ENCODE peak calls at places on chromosomes 2 and 18, in six cellular contexts. One of them, this sample, is unnamed.

GRCh38 chr18:9333441-9334350 is 877 bp upstream of the TWSG1 start:
- DNase-seq in H1: peak
- DNase-seq in mesenchymal stem cell: no peak
- DNase-seq in mesendoderm: no peak
- DNase-seq in neuronal stem cell: no peak
- DNase-seq in IMR-90: no peak
- DNase-seq in this sample: peak

GRCh38 chr2:2840101-2840531 is 509.0 kb upstream of the MYT1L start:
- DNase-seq in IMR-90: no peak
- DNase-seq in neuronal stem cell: no peak
- DNase-seq in mesenchymal stem cell: no peak
- DNase-seq in H1: no peak
- DNase-seq in mesendoderm: no peak
- DNase-seq in this sample: peak

GRCh38 chr2:26706616-26707473 is 14.3 kb downstream of the KCNK3 start:
- DNase-seq in neuronal stem cell: peak
- DNase-seq in H1: no peak
- DNase-seq in mesenchymal stem cell: no peak
- DNase-seq in IMR-90: no peak
- DNase-seq in mesendoderm: peak
- DNase-seq in this sample: no peak

GRCh38 chr2:231321021-231321420 is 74.5 kb upstream of the B3GNT7 start:
- DNase-seq in mesendoderm: no peak
- DNase-seq in H1: no peak
- DNase-seq in mesenchymal stem cell: no peak
- DNase-seq in neuronal stem cell: no peak
- DNase-seq in IMR-90: no peak
- DNase-seq in this sample: no peak

GRCh38 chr2:37566517-37566961 is 104.9 kb downstream of the CDC42EP3 start:
- DNase-seq in IMR-90: peak
- DNase-seq in neuronal stem cell: no peak
- DNase-seq in mesenchymal stem cell: peak
- DNase-seq in H1: no peak
- DNase-seq in mesendoderm: no peak
- DNase-seq in this sample: no peak

GRCh38 chr18:68735498-68736343 is 20.8 kb upstream of the TMX3 start:
- DNase-seq in mesenchymal stem cell: peak
- DNase-seq in mesendoderm: peak
- DNase-seq in neuronal stem cell: peak
- DNase-seq in H1: no peak
- DNase-seq in IMR-90: peak
- DNase-seq in this sample: no peak

GRCh38 chr2:28736034-28736433 is 15.6 kb upstream of the PPP1CB start:
- DNase-seq in mesenchymal stem cell: no peak
- DNase-seq in H1: no peak
- DNase-seq in neuronal stem cell: no peak
- DNase-seq in IMR-90: no peak
- DNase-seq in mesendoderm: no peak
- DNase-seq in this sample: no peak

GRCh38 chr2:159044804-159045286 is 76.4 kb downstream of the TANC1 start:
- DNase-seq in IMR-90: no peak
- DNase-seq in neuronal stem cell: no peak
- DNase-seq in H1: no peak
- DNase-seq in mesendoderm: peak
- DNase-seq in mesenchymal stem cell: no peak
- DNase-seq in this sample: no peak

GRCh38 chr2:54669677-54670484 is 53.6 kb upstream of the EML6 start:
- DNase-seq in mesenchymal stem cell: peak
- DNase-seq in neuronal stem cell: no peak
- DNase-seq in mesendoderm: no peak
- DNase-seq in IMR-90: peak
- DNase-seq in H1: no peak
- DNase-seq in this sample: no peak

GRCh38 chr18:77112161-77112801 is 20.3 kb downstream of the MBP start:
- DNase-seq in neuronal stem cell: no peak
- DNase-seq in mesendoderm: peak
- DNase-seq in mesenchymal stem cell: no peak
- DNase-seq in IMR-90: no peak
- DNase-seq in H1: no peak
- DNase-seq in this sample: no peak

GRCh38 chr2:236706288-236706687 is 136.7 kb downstream of the ACKR3 start:
- DNase-seq in mesendoderm: no peak
- DNase-seq in mesenchymal stem cell: no peak
- DNase-seq in H1: no peak
- DNase-seq in neuronal stem cell: no peak
- DNase-seq in IMR-90: no peak
- DNase-seq in this sample: no peak

GRCh38 chr2:236703906-236704305 is 134.3 kb downstream of the ACKR3 start:
- DNase-seq in IMR-90: no peak
- DNase-seq in H1: no peak
- DNase-seq in neuronal stem cell: no peak
- DNase-seq in mesendoderm: no peak
- DNase-seq in mesenchymal stem cell: no peak
- DNase-seq in this sample: no peak

GRCh38 chr2:236703310-236703709 is 133.7 kb downstream of the ACKR3 start:
- DNase-seq in H1: no peak
- DNase-seq in mesendoderm: no peak
- DNase-seq in neuronal stem cell: no peak
- DNase-seq in IMR-90: no peak
- DNase-seq in mesenchymal stem cell: no peak
- DNase-seq in this sample: no peak

GRCh38 chr2:236706803-236707202 is 137.2 kb downstream of the ACKR3 start:
- DNase-seq in IMR-90: no peak
- DNase-seq in neuronal stem cell: no peak
- DNase-seq in mesendoderm: no peak
- DNase-seq in mesenchymal stem cell: no peak
- DNase-seq in H1: no peak
- DNase-seq in this sample: no peak

GRCh38 chr2:236705295-236706114 is 135.9 kb downstream of the ACKR3 start:
- DNase-seq in H1: no peak
- DNase-seq in neuronal stem cell: no peak
- DNase-seq in mesendoderm: no peak
- DNase-seq in mesenchymal stem cell: no peak
- DNase-seq in IMR-90: no peak
- DNase-seq in this sample: no peak
- H2BK120ac ChIP-seq in H1: no peak
- H2BK120ac ChIP-seq in neuronal stem cell: no peak
- H2BK120ac ChIP-seq in mesendoderm: no peak
- H2BK120ac ChIP-seq in mesenchymal stem cell: no peak
- H2BK120ac ChIP-seq in IMR-90: no peak
- H2BK120ac ChIP-seq in this sample: no peak

GRCh38 chr2:186588421-186588820 is 1.4 kb upstream of the ITGAV start:
- DNase-seq in neuronal stem cell: no peak
- DNase-seq in mesenchymal stem cell: no peak
- DNase-seq in H1: no peak
- DNase-seq in mesendoderm: no peak
- DNase-seq in IMR-90: no peak
- DNase-seq in this sample: no peak

GRCh38 chr2:186592137-186592875 is 2.5 kb downstream of the ITGAV start:
- DNase-seq in mesendoderm: peak
- DNase-seq in H1: no peak
- DNase-seq in mesenchymal stem cell: peak
- DNase-seq in IMR-90: peak
- DNase-seq in neuronal stem cell: no peak
- DNase-seq in this sample: no peak

GRCh38 chr2:186590538-186591441 is 934 bp downstream of the ITGAV start:
- DNase-seq in mesenchymal stem cell: peak
- DNase-seq in mesendoderm: peak
- DNase-seq in IMR-90: peak
- DNase-seq in H1: no peak
- DNase-seq in neuronal stem cell: no peak
- DNase-seq in this sample: no peak

GRCh38 chr2:186589733-186590537 is at the start of gene ITGAV:
- DNase-seq in neuronal stem cell: peak
- DNase-seq in H1: peak
- DNase-seq in IMR-90: peak
- DNase-seq in mesenchymal stem cell: peak
- DNase-seq in mesendoderm: peak
- DNase-seq in this sample: peak

DNA sequence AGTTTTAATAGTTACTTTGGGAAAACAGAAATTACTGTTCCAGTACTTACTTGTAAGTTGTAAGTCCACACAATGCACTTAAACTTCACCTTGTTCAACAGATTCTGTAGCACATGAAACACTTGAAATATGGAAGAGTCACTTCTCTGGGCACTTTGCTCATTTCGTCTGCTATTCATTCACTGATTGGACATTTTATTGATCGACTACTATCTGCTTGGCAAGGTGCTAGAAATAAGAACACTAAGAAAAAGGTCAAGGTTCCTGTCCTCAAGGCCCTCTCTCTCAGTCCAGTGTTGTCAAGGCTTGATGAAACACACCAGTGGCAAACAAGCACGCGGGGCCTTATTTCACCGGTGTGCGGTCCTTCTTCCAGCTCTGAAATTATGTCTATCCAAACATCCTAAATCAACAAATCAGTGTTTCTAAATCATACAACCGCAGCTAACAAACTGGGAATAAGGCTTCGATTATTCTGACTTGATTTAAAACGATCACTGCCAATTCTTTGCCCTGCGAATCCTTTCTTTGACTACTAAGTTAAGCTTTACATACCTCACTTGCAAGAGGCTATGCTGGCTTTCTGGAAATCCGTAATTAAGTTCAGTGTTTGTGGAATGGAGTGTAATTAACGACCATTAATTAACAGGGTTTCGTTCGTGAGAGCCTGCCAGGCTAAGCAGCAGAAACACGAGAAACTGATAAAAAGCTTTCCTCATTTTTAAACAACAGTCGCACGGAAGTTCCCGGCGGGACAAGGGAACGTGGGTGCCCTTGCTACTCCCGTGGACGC is 720 bp upstream of the ITGAV start:
- DNase-seq in neuronal stem cell: no peak
- DNase-seq in mesenchymal stem cell: no peak
- DNase-seq in H1: no peak
- DNase-seq in IMR-90: no peak
- DNase-seq in mesendoderm: no peak
- DNase-seq in this sample: no peak
- H4K8ac ChIP-seq in neuronal stem cell: no peak
- H4K8ac ChIP-seq in mesenchymal stem cell: peak
- H4K8ac ChIP-seq in H1: peak
- H4K8ac ChIP-seq in IMR-90: peak
- H4K8ac ChIP-seq in mesendoderm: no peak
- H4K8ac ChIP-seq in this sample: no peak

DNA sequence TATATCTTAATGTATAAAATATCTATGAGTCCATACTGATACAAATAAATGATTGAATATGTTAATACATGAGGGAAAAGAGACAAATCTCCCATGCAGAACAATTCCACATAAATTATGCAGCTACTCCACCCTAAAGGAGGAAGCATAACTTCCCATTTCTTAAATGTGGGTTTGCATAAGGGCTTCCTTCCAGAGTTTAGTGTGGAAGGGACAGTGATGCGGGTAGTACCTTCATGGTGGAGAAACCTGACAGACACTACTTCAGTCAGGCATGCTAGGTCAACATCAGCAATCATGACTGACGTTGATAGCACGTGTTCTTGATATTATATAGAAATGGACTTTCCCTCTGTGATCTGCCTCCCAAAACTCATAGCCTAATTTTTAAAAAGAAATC is 146.9 kb upstream of the STON1 start:
- DNase-seq in neuronal stem cell: no peak
- DNase-seq in IMR-90: no peak
- DNase-seq in mesenchymal stem cell: no peak
- DNase-seq in mesendoderm: no peak
- DNase-seq in H1: no peak
- DNase-seq in this sample: no peak
- H2BK15ac ChIP-seq in neuronal stem cell: no peak
- H2BK15ac ChIP-seq in IMR-90: no peak
- H2BK15ac ChIP-seq in mesenchymal stem cell: no peak
- H2BK15ac ChIP-seq in mesendoderm: no peak
- H2BK15ac ChIP-seq in H1: no peak
- H2BK15ac ChIP-seq in this sample: no peak

DNA sequence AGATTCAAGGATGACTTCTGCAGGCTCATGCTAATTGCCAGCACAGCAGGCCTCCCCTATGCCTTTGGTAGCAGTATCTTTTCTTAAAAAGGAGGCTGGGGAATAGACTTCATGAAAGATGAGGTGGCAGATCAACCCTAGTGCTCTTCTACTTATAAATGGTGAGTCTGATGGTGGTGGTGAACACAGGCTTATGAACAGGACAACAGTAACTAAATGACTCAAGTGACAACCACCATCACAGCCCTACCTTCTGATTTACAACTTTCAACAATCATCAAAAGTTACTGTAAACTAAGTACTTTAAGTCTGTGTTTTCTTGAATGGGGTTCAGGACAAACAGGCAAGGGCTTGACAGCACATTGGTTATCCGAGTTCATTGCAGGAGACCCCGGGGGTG is 39.3 kb downstream of the PAIP2B start:
- DNase-seq in IMR-90: no peak
- DNase-seq in mesenchymal stem cell: no peak
- DNase-seq in H1: no peak
- DNase-seq in mesendoderm: no peak
- DNase-seq in neuronal stem cell: no peak
- DNase-seq in this sample: no peak
- H2BK120ac ChIP-seq in IMR-90: no peak
- H2BK120ac ChIP-seq in mesenchymal stem cell: no peak
- H2BK120ac ChIP-seq in H1: no peak
- H2BK120ac ChIP-seq in mesendoderm: no peak
- H2BK120ac ChIP-seq in neuronal stem cell: no peak
- H2BK120ac ChIP-seq in this sample: no peak

GRCh38 chr2:172427990-172428840 is 829 bp downstream of the ITGA6 start:
- DNase-seq in H1: no peak
- DNase-seq in mesenchymal stem cell: peak
- DNase-seq in IMR-90: no peak
- DNase-seq in mesendoderm: peak
- DNase-seq in neuronal stem cell: peak
- DNase-seq in this sample: peak
- H4K8ac ChIP-seq in H1: peak
- H4K8ac ChIP-seq in mesenchymal stem cell: peak
- H4K8ac ChIP-seq in IMR-90: no peak
- H4K8ac ChIP-seq in mesendoderm: no peak
- H4K8ac ChIP-seq in neuronal stem cell: peak
- H4K8ac ChIP-seq in this sample: no peak